ENCODE peak calls at places on chromosomes 2 and 18, in seven cellular contexts. E is HepG2, H is GM12892, T is SK-N-SH, Y is K562, K is H1, C is GM12878. R is an unnamed sample.

GRCh38 chr18:58567453-58568196 is 61.3 kb downstream of the ALPK2 start:
- DNase-seq in E (peak), H (no peak), T (no peak), Y (no peak), K (no peak), C (no peak), R (no peak)

GRCh38 chr18:75497576-75497975 is 70.1 kb upstream of the SMIM21 start:
- DNase-seq in E (no peak), H (no peak), T (no peak), Y (no peak), K (no peak), C (no peak), R (no peak)

GRCh38 chr2:66433695-66433944 is 1.3 kb upstream of the MEIS1 start:
- DNase-seq in E (no peak), H (no peak), T (no peak), Y (no peak), K (no peak), C (no peak), R (no peak)

GRCh38 chr18:37184209-37184868 is 355.4 kb downstream of the KIAA1328 start:
- DNase-seq in E (no peak), H (no peak), T (no peak), Y (no peak), K (no peak), C (no peak), R (no peak)

GRCh38 chr18:24027156-24027555 is 12.6 kb downstream of the TTC39C start:
- DNase-seq in E (no peak), H (no peak), T (no peak), Y (no peak), K (no peak), C (no peak), R (no peak)

GRCh38 chr18:45775726-45776125 is 49.7 kb upstream of the SIGLEC15 start:
- DNase-seq in E (no peak), H (no peak), T (peak), Y (no peak), K (no peak), C (no peak), R (no peak)

GRCh38 chr2:108918941-108919341 is 70.1 kb downstream of the EDAR start:
- DNase-seq in E (no peak), H (no peak), T (no peak), Y (no peak), K (no peak), C (no peak), R (no peak)

GRCh38 chr2:6053711-6054393 is 361.7 kb downstream of the SOX11 start:
- DNase-seq in E (no peak), H (no peak), T (no peak), Y (no peak), K (no peak), C (no peak), R (no peak)

GRCh38 chr2:129236601-129237000 is 742.9 kb upstream of the RAB6C start:
- DNase-seq in E (no peak), H (no peak), T (no peak), Y (no peak), K (no peak), C (no peak), R (no peak)

GRCh38 chr18:3067213-3068118 is 54.5 kb upstream of the LPIN2 start:
- DNase-seq in E (no peak), H (no peak), T (no peak), Y (no peak), K (no peak), C (no peak), R (no peak)

GRCh38 chr2:112634874-112635157 is 10.9 kb upstream of the SLC20A1 start:
- DNase-seq in E (no peak), H (no peak), T (no peak), Y (no peak), K (no peak), C (no peak), R (no peak)

GRCh38 chr18:55968550-55968949 is 380.6 kb upstream of the TCF4 start:
- DNase-seq in E (no peak), H (no peak), T (no peak), Y (peak), K (no peak), C (no peak), R (no peak)

GRCh38 chr2:120231974-120232635 is 8.9 kb upstream of the TMEM185B start:
- DNase-seq in E (no peak), H (peak), T (no peak), Y (no peak), K (no peak), C (peak), R (peak)

GRCh38 chr2:164439235-164439634 is 182.0 kb downstream of the GRB14 start:
- DNase-seq in E (no peak), H (no peak), T (no peak), Y (no peak), K (no peak), C (no peak), R (no peak)

GRCh38 chr2:15989559-15989958 is 49.2 kb downstream of the MYCN start:
- DNase-seq in E (no peak), H (no peak), T (no peak), Y (no peak), K (no peak), C (no peak), R (no peak)

GRCh38 chr2:170845343-170845742 is 28.7 kb downstream of the GAD1 start:
- DNase-seq in E (no peak), H (no peak), T (no peak), Y (peak), K (no peak), C (no peak), R (no peak)

GRCh38 chr2:190343500-190344274 is at the start of gene INPP1:
- DNase-seq in E (no peak), H (peak), T (peak), Y (no peak), K (no peak), C (no peak), R (peak)

GRCh38 chr2:172970660-172971059 is 105.0 kb upstream of the MAP3K20 start:
- DNase-seq in E (no peak), H (no peak), T (no peak), Y (no peak), K (no peak), C (no peak), R (no peak)

GRCh38 chr2:96899084-96899735 is 29.3 kb upstream of the SEMA4C start:
- DNase-seq in E (no peak), H (no peak), T (peak), Y (no peak), K (no peak), C (no peak), R (no peak)

GRCh38 chr2:236607471-236608307 is 38.1 kb downstream of the ACKR3 start:
- DNase-seq in E (no peak), H (no peak), T (peak), Y (peak), K (no peak), C (no peak), R (no peak)

GRCh38 chr2:95719473-95720060 is 127.8 kb downstream of the TRIM43 start:
- DNase-seq in E (no peak), H (no peak), T (no peak), Y (no peak), K (no peak), C (no peak), R (no peak)

DNA sequence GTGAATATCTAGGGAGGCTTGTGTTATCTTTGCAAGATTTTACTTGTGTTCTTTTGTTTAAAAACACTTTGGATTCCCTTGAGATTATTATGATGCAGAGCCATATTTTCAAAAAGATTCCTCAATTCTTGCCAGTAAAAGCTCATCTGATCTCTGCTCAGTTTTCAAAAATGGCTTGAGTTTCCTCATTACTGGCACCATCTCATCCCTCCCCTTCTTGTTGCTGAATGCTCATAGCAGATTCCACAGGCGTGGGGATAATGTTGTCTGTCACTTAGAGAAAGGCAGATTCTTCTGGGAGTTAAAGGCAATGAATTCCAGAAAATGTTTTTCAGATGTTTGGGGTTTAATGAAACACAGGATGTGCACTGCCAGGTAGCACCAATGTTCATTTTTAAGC is 170.4 kb upstream of the TANK start:
- DNase-seq in E (no peak), H (no peak), T (no peak), Y (no peak), K (no peak), C (no peak), R (no peak)
- TF ChIP-seq TAF1 in E (no peak), H (no peak), T (no peak), Y (no peak), K (no peak), C (no peak), R (no peak)

DNA sequence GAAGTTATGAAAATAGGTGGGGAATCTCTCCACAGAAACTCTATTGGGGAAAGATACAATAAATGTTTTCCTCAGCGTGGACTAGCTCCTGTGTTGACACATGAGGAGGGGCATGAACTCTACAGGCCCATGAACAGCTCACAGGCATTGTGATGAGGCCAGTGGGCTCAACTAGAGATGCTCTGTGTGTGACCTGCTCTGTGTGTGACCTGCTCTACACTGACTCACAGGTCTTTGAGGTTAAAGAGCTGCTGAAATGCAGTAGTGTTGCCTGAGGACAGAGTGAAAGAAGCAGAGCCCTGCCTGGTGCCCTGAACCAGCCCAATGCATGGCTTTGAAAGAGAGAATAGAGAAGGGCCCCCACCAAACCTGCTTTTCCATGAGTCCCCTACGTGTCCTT is 117.6 kb downstream of the MCFD2 start:
- DNase-seq in E (no peak), H (no peak), T (no peak), Y (no peak), K (no peak), C (no peak), R (no peak)
- TF ChIP-seq TAF1 in E (no peak), H (no peak), T (no peak), Y (no peak), K (no peak), C (no peak), R (no peak)

DNA sequence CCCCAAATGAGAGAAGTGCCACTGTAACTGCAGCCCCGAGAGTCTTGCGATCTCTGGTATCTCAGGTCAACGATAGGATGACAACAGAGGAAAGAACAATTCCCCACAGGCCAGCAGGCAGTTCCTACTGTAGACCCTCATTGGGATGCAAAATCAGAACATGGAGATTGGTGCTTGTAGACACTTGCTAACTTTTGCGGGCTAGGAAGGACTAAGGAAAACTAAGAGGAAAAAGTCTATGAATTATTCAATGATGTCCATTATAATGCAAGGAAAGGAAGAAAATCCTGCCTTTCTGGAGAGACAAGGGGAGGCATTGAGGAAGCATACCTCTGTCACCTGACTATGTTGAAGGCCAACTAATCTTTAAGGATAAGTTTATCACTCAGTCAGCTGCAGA is 51.9 kb upstream of the CWC22 start:
- DNase-seq in E (no peak), H (no peak), T (no peak), Y (no peak), K (no peak), C (no peak), R (no peak)
- TF ChIP-seq TAF1 in E (no peak), H (no peak), T (no peak), Y (no peak), K (no peak), C (no peak), R (no peak)

GRCh38 chr2:21195326-21195725 is 71.6 kb downstream of the TDRD15 start:
- DNase-seq in E (no peak), H (no peak), T (no peak), Y (no peak), K (no peak), C (no peak), R (no peak)

GRCh38 chr2:21194828-21195227 is 71.1 kb downstream of the TDRD15 start:
- DNase-seq in E (no peak), H (no peak), T (peak), Y (no peak), K (no peak), C (no peak), R (no peak)

GRCh38 chr2:21191535-21191934 is 67.8 kb downstream of the TDRD15 start:
- DNase-seq in E (no peak), H (no peak), T (no peak), Y (no peak), K (no peak), C (no peak), R (no peak)

GRCh38 chr2:21198637-21199036 is 74.9 kb downstream of the TDRD15 start:
- DNase-seq in E (no peak), H (no peak), T (no peak), Y (no peak), K (no peak), C (no peak), R (no peak)

GRCh38 chr2:21194147-21194546 is 70.4 kb downstream of the TDRD15 start:
- DNase-seq in E (no peak), H (no peak), T (no peak), Y (no peak), K (no peak), C (no peak), R (no peak)
- TF ChIP-seq TAF1 in E (no peak), H (no peak), T (no peak), Y (no peak), K (no peak), C (no peak), R (no peak)

R was measured in GM12891.